ENCODE peak calls at places on chromosomes 1 and 21, in four cellular contexts. N, I, L and X are unnamed samples.

GRCh38 chr1:153697191-153697872 is 18.8 kb downstream of the NPR1 start:
- DNase-seq in I (no peak), L (peak), N (no peak), X (peak)

GRCh38 chr1:216902669-216903388 is 179.6 kb upstream of the ESRRG start:
- DNase-seq in N (no peak), L (peak), I (peak), X (peak)

GRCh38 chr1:240385985-240386978 is 225.7 kb downstream of the GREM2 start:
- DNase-seq in L (peak), I (peak), N (no peak), X (peak)

GRCh38 chr1:107277022-107277421 is 136.2 kb downstream of the NTNG1 start:
- DNase-seq in I (peak), L (peak), N (no peak), X (peak)

GRCh38 chr1:116265931-116266863 is 106.8 kb upstream of the ATP1A1 start:
- DNase-seq in N (no peak), L (no peak), I (no peak), X (no peak)

GRCh38 chr1:1678581-1679380 is 13.8 kb downstream of the SLC35E2B start:
- DNase-seq in N (peak), L (no peak), I (no peak), X (no peak)

GRCh38 chr1:232943679-232944252 is 6.6 kb upstream of the NTPCR start:
- DNase-seq in N (no peak), I (no peak), L (no peak), X (no peak)

GRCh38 chr21:44766818-44767354 is 34.7 kb downstream of the UBE2G2 start:
- DNase-seq in N (no peak), I (no peak), L (no peak), X (no peak)

GRCh38 chr1:23456226-23456625 is 27.8 kb downstream of the ASAP3 start:
- DNase-seq in N (no peak), I (no peak), L (no peak), X (peak)

GRCh38 chr1:87820667-87821066 is 492.0 kb downstream of the LMO4 start:
- DNase-seq in L (no peak), I (no peak), N (no peak), X (no peak)

GRCh38 chr1:51236548-51237312 is 657 bp downstream of the RNF11 start:
- DNase-seq in L (peak), I (peak), N (peak), X (peak)

GRCh38 chr1:236321101-236321500 is 39.3 kb upstream of the ERO1B start:
- DNase-seq in I (no peak), L (no peak), N (no peak), X (no peak)

GRCh38 chr21:38831526-38832467 is 26.1 kb downstream of the ETS2 start:
- DNase-seq in I (peak), N (no peak), L (peak), X (peak)

GRCh38 chr21:39651206-39651605 is 38.5 kb downstream of the B3GALT5 start:
- DNase-seq in L (no peak), N (no peak), I (no peak), X (no peak)

GRCh38 chr1:145992502-145992936 is 3.9 kb downstream of the TXNIP start:
- DNase-seq in N (no peak), I (no peak), L (no peak), X (no peak)
- H3K4me3 ChIP-seq in N (peak), I (no peak), L (peak), X (peak)

DNA sequence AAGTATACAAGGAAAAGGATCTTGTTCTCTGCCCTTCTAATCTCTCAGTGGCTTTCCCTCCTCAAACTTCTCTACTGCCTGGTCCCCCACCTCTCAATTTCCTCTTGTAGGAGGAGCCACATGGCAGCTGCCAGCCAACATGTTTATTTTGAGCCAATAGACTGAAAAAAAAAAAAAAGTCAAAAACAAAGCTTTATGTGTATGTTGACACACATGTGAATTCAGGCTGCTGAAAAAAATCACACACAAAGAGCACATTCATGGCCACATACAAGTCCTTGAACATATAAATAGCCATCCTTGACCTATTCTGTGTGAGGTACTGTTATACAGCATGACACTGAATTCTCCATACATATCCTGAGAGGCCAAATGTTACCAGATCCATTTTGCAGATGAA is 3.7 kb downstream of the PTPN14 start:
- DNase-seq in L (no peak), N (no peak), I (no peak), X (no peak)
- H3K4me3 ChIP-seq in L (no peak), N (no peak), I (no peak), X (peak)

GRCh38 chr1:156675271-156675708 is 1.9 kb downstream of the NES start:
- DNase-seq in I (no peak), N (no peak), L (no peak), X (no peak)
- H3K4me3 ChIP-seq in I (peak), N (no peak), L (no peak), X (no peak)

GRCh38 chr1:242784074-242784473 is 259.6 kb upstream of the PLD5 start:
- DNase-seq in I (no peak), L (no peak), N (no peak), X (no peak)
- H3K4me3 ChIP-seq in I (no peak), L (no peak), N (no peak), X (no peak)